ENCODE peak calls at places on chromosome 10, in eight cellular contexts. One of them, this sample, is unnamed.

GRCh38 chr10:63671317-63671937 is 150.2 kb downstream of the REEP3 start:
- DNase-seq in astrocyte: peak; percentile 62
- DNase-seq in lower leg skin: no peak
- DNase-seq in cardiac muscle cell: no peak
- DNase-seq in GM12865: no peak
- DNase-seq in K562: no peak
- DNase-seq in A549: no peak
- DNase-seq in AG10803: peak; percentile 90
- DNase-seq in this sample: no peak

GRCh38 chr10:30462513-30462912 is 28.5 kb downstream of the MAP3K8 start:
- DNase-seq in astrocyte: no peak
- DNase-seq in lower leg skin: no peak
- DNase-seq in cardiac muscle cell: no peak
- DNase-seq in GM12865: no peak
- DNase-seq in K562: no peak
- DNase-seq in A549: no peak
- DNase-seq in AG10803: no peak
- DNase-seq in this sample: peak; percentile 15

GRCh38 chr10:128150045-128150493 is 23.8 kb upstream of the MKI67 start:
- DNase-seq in astrocyte: peak; percentile 28
- DNase-seq in lower leg skin: peak; percentile 89
- DNase-seq in cardiac muscle cell: peak; percentile 85
- DNase-seq in GM12865: peak; percentile 75
- DNase-seq in K562: peak; percentile 80
- DNase-seq in A549: peak; percentile 81
- DNase-seq in AG10803: peak; percentile 43
- DNase-seq in this sample: peak; percentile 89

GRCh38 chr10:101563497-101564040 is 24.5 kb downstream of the POLL start:
- DNase-seq in astrocyte: no peak
- DNase-seq in lower leg skin: peak; percentile 34
- DNase-seq in cardiac muscle cell: no peak
- DNase-seq in GM12865: no peak
- DNase-seq in K562: no peak
- DNase-seq in A549: no peak
- DNase-seq in AG10803: no peak
- DNase-seq in this sample: peak; percentile 71

GRCh38 chr10:77325233-77325537 is 312.4 kb downstream of the KCNMA1 start:
- DNase-seq in astrocyte: no peak
- DNase-seq in lower leg skin: no peak
- DNase-seq in cardiac muscle cell: no peak
- DNase-seq in GM12865: no peak
- DNase-seq in K562: no peak
- DNase-seq in A549: no peak
- DNase-seq in AG10803: no peak
- DNase-seq in this sample: no peak

GRCh38 chr10:101694056-101694673 is 805 bp downstream of the FBXW4 start:
- DNase-seq in astrocyte: peak; percentile 45
- DNase-seq in lower leg skin: peak; percentile 90
- DNase-seq in cardiac muscle cell: peak; percentile 65
- DNase-seq in GM12865: peak; percentile 83
- DNase-seq in K562: peak; percentile 62
- DNase-seq in A549: peak; percentile 57
- DNase-seq in AG10803: peak; percentile 63
- DNase-seq in this sample: peak; percentile 88

GRCh38 chr10:77685494-77685893 is 47.9 kb upstream of the KCNMA1 start:
- DNase-seq in astrocyte: no peak
- DNase-seq in lower leg skin: no peak
- DNase-seq in cardiac muscle cell: no peak
- DNase-seq in GM12865: peak; percentile 35
- DNase-seq in K562: no peak
- DNase-seq in A549: no peak
- DNase-seq in AG10803: no peak
- DNase-seq in this sample: no peak

GRCh38 chr10:126170367-126170766 is 217.9 kb downstream of the ADAM12 start:
- DNase-seq in astrocyte: no peak
- DNase-seq in lower leg skin: no peak
- DNase-seq in cardiac muscle cell: no peak
- DNase-seq in GM12865: no peak
- DNase-seq in K562: no peak
- DNase-seq in A549: no peak
- DNase-seq in AG10803: no peak
- DNase-seq in this sample: no peak

GRCh38 chr10:34163075-34163905 is 651.8 kb downstream of the PARD3 start:
- DNase-seq in astrocyte: peak; percentile 27
- DNase-seq in lower leg skin: no peak
- DNase-seq in cardiac muscle cell: no peak
- DNase-seq in GM12865: no peak
- DNase-seq in K562: peak; percentile 78
- DNase-seq in A549: no peak
- DNase-seq in AG10803: peak; percentile 27
- DNase-seq in this sample: no peak

GRCh38 chr10:15251791-15252380 is 83.4 kb upstream of the NMT2 start:
- DNase-seq in astrocyte: no peak
- DNase-seq in lower leg skin: peak; percentile 46
- DNase-seq in cardiac muscle cell: no peak
- DNase-seq in GM12865: no peak
- DNase-seq in K562: no peak
- DNase-seq in A549: no peak
- DNase-seq in AG10803: no peak
- DNase-seq in this sample: no peak

GRCh38 chr10:47047577-47048532 is 136.6 kb downstream of the PTPN20 start:
- DNase-seq in astrocyte: peak; percentile 12
- DNase-seq in lower leg skin: peak; percentile 96
- DNase-seq in cardiac muscle cell: peak; percentile 89
- DNase-seq in GM12865: peak; percentile 76
- DNase-seq in K562: peak; percentile 83
- DNase-seq in A549: peak; percentile 71
- DNase-seq in AG10803: peak; percentile 70
- DNase-seq in this sample: no peak

GRCh38 chr10:123863189-123863580 is 28.4 kb downstream of the CPXM2 start:
- DNase-seq in astrocyte: no peak
- DNase-seq in lower leg skin: peak; percentile 77
- DNase-seq in cardiac muscle cell: no peak
- DNase-seq in GM12865: no peak
- DNase-seq in K562: no peak
- DNase-seq in A549: no peak
- DNase-seq in AG10803: no peak
- DNase-seq in this sample: peak; percentile 67

GRCh38 chr10:50585921-50586739 is 37.6 kb downstream of the SGMS1 start:
- DNase-seq in astrocyte: no peak
- DNase-seq in lower leg skin: no peak
- DNase-seq in cardiac muscle cell: no peak
- DNase-seq in GM12865: no peak
- DNase-seq in K562: peak; percentile 88
- DNase-seq in A549: peak; percentile 73
- DNase-seq in AG10803: peak; percentile 67
- DNase-seq in this sample: no peak

GRCh38 chr10:78605800-78606350 is 462.9 kb upstream of the ZMIZ1 start:
- DNase-seq in astrocyte: no peak
- DNase-seq in lower leg skin: no peak
- DNase-seq in cardiac muscle cell: no peak
- DNase-seq in GM12865: no peak
- DNase-seq in K562: peak; percentile 26
- DNase-seq in A549: peak; percentile 21
- DNase-seq in AG10803: no peak
- DNase-seq in this sample: no peak

GRCh38 chr10:50417906-50418697 is 166.8 kb upstream of the ASAH2 start:
- DNase-seq in astrocyte: peak; percentile 86
- DNase-seq in lower leg skin: peak; percentile 95
- DNase-seq in cardiac muscle cell: peak; percentile 65
- DNase-seq in GM12865: peak; percentile 93
- DNase-seq in K562: peak; percentile 94
- DNase-seq in A549: peak; percentile 86
- DNase-seq in AG10803: peak; percentile 91
- DNase-seq in this sample: peak; percentile 87

GRCh38 chr10:131997366-131998049 is 15.8 kb upstream of the BNIP3 start:
- DNase-seq in astrocyte: no peak
- DNase-seq in lower leg skin: peak; percentile 96
- DNase-seq in cardiac muscle cell: peak; percentile 70
- DNase-seq in GM12865: no peak
- DNase-seq in K562: no peak
- DNase-seq in A549: peak; percentile 28
- DNase-seq in AG10803: peak; percentile 77
- DNase-seq in this sample: no peak

GRCh38 chr10:48745662-48746245 is 61.1 kb downstream of the WDFY4 start:
- DNase-seq in astrocyte: no peak
- DNase-seq in lower leg skin: no peak
- DNase-seq in cardiac muscle cell: no peak
- DNase-seq in GM12865: no peak
- DNase-seq in K562: peak; percentile 51
- DNase-seq in A549: no peak
- DNase-seq in AG10803: no peak
- DNase-seq in this sample: peak; percentile 81
- TF ChIP-seq CTCF in astrocyte: no peak
- TF ChIP-seq CTCF in lower leg skin: no peak
- TF ChIP-seq CTCF in cardiac muscle cell: no peak
- TF ChIP-seq CTCF in GM12865: no peak
- TF ChIP-seq CTCF in K562: peak; percentile 65
- TF ChIP-seq CTCF in A549: no peak
- TF ChIP-seq CTCF in AG10803: no peak
- TF ChIP-seq CTCF in this sample: no peak

GRCh38 chr10:11697718-11698527 is 44.3 kb upstream of the ECHDC3 start:
- DNase-seq in astrocyte: no peak
- DNase-seq in lower leg skin: no peak
- DNase-seq in cardiac muscle cell: no peak
- DNase-seq in GM12865: peak; percentile 62
- DNase-seq in K562: no peak
- DNase-seq in A549: no peak
- DNase-seq in AG10803: no peak
- DNase-seq in this sample: no peak
- TF ChIP-seq CTCF in astrocyte: no peak
- TF ChIP-seq CTCF in lower leg skin: no peak
- TF ChIP-seq CTCF in cardiac muscle cell: no peak
- TF ChIP-seq CTCF in GM12865: peak; percentile 31
- TF ChIP-seq CTCF in K562: peak; percentile 32
- TF ChIP-seq CTCF in A549: peak; percentile 23
- TF ChIP-seq CTCF in AG10803: no peak
- TF ChIP-seq CTCF in this sample: no peak

DNA sequence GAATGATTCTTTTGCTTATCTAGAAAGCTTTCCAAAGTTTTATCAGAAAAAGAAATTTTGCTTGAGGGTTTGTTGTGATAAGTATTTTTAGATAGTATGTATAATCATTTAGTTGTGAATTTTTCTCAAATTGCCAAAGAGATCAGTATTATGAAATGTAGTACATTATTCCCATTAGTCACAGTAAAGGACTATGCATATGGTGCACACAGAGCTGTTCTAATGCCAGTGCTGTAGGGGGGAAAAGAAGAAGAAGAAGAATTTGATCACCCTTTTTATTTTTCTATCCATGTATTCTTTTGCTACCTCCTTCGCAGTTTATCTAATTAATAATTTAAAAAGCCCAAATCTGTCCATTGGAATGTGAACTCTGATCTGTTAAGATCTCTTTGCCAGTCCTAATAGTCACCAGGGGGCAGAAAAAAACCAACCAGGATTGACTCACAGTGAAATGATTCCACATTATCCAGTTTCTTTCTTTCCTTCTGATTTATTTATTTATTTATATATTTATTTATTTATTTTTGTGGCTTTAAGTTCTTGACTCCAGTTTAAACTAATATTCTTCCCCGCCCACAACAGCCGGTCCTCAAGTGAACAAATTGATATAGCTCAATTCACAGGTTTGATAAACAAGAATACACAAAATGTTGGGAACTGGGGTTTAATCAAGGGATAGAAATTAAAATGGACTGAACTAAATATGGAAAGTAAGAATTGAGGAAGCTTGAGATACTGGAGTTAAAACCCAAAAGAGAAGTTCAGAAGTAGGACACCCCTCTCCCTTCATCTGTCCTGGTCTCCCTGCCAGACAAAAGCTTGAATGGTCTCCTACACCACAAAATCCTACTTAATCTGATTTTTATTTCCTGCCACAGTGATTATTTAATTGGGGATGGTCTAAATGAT is 4.9 kb downstream of the RBM20 start:
- DNase-seq in astrocyte: no peak
- DNase-seq in lower leg skin: no peak
- DNase-seq in cardiac muscle cell: no peak
- DNase-seq in GM12865: no peak
- DNase-seq in K562: no peak
- DNase-seq in A549: no peak
- DNase-seq in AG10803: no peak
- DNase-seq in this sample: no peak
- TF ChIP-seq CTCF in astrocyte: no peak
- TF ChIP-seq CTCF in lower leg skin: no peak
- TF ChIP-seq CTCF in cardiac muscle cell: no peak
- TF ChIP-seq CTCF in GM12865: no peak
- TF ChIP-seq CTCF in K562: no peak
- TF ChIP-seq CTCF in A549: no peak
- TF ChIP-seq CTCF in AG10803: peak; percentile 13
- TF ChIP-seq CTCF in this sample: peak; percentile 19

GRCh38 chr10:130179640-130180039 is 43.4 kb downstream of the GLRX3 start:
- DNase-seq in astrocyte: peak; percentile 51
- DNase-seq in lower leg skin: no peak
- DNase-seq in cardiac muscle cell: peak; percentile 53
- DNase-seq in GM12865: peak; percentile 46
- DNase-seq in K562: peak; percentile 46
- DNase-seq in A549: peak; percentile 17
- DNase-seq in AG10803: peak; percentile 70
- DNase-seq in this sample: no peak
- TF ChIP-seq CTCF in astrocyte: peak; percentile 69
- TF ChIP-seq CTCF in lower leg skin: no peak
- TF ChIP-seq CTCF in cardiac muscle cell: peak; percentile 60
- TF ChIP-seq CTCF in GM12865: peak; percentile 29
- TF ChIP-seq CTCF in K562: peak; percentile 45
- TF ChIP-seq CTCF in A549: peak; percentile 34
- TF ChIP-seq CTCF in AG10803: peak; percentile 63
- TF ChIP-seq CTCF in this sample: peak; percentile 55

DNA sequence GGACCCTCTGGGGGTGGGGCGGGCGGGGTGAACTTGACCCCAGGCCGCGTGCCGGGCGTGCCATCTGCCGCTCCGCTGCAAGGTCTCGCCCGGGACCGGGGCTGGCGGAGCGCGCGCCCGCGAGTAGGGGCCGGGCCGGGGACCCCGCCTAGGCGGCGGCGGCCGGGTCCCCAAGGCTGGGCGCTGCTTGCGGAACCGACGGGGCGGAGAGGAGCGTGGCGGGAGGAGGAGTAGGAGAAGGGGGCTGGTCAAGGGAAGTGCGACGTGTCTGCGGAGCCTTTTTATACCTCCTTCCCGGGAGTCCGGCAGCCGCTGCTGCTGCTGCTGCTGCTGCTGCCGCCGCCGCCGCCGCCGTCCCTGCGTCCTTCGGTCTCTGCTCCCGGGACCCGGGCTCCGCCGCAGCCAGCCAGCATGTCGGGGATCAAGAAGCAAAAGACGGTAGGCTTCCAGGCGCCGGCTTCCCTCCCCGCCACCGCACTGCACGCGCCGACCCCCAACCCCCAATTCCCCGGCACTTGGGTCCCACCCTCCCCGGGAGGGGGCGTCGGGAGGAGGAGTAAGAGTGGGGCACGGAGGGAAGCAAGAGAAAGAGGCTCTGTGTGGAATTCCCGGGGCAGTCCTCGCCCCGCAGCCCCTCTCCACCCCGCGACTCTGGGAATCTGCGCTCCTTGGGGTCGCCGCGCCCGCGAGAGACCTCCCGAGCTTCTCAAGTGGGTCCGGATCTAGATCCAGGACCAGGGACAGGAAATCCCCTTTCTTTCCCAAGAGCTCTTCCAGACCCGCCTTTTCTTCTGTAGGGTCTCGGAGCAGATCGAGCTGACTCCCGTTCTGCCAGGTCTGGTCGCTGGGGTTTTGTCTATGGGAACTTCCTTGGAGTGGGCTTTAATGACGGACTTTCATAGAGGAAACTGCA is at the start of gene PAPSS2:
- DNase-seq in astrocyte: peak; percentile 63
- DNase-seq in lower leg skin: peak; percentile 90
- DNase-seq in cardiac muscle cell: peak; percentile 65
- DNase-seq in GM12865: peak; percentile 54
- DNase-seq in K562: no peak
- DNase-seq in A549: peak; percentile 42
- DNase-seq in AG10803: peak; percentile 73
- DNase-seq in this sample: peak; percentile 87
- TF ChIP-seq CTCF in astrocyte: no peak
- TF ChIP-seq CTCF in lower leg skin: no peak
- TF ChIP-seq CTCF in cardiac muscle cell: peak; percentile 25
- TF ChIP-seq CTCF in GM12865: no peak
- TF ChIP-seq CTCF in K562: no peak
- TF ChIP-seq CTCF in A549: no peak
- TF ChIP-seq CTCF in AG10803: no peak
- TF ChIP-seq CTCF in this sample: peak; percentile 39

This sample was measured in osteocyte.